ENCODE peak calls at places on chromosomes 7 and 10, in nine cellular contexts. M, E, U, W, P, S, T, R and H are unnamed samples.

GRCh38 chr7:47979145-47979831 is at the start of gene HUS1:
- DNase-seq in M (peak), E (peak), U (peak), W (peak), P (peak), S (peak), T (peak), R (peak), H (peak)

GRCh38 chr7:143048827-143049226 is 3.3 kb upstream of the OR6V1 start:
- DNase-seq in M (no peak), E (no peak), U (no peak), W (no peak), P (no peak), S (no peak), T (no peak), R (no peak), H (no peak)

GRCh38 chr10:86670290-86670811 is 2.0 kb downstream of the LDB3 start:
- DNase-seq in M (no peak), E (no peak), U (no peak), W (no peak), P (no peak), S (no peak), T (no peak), R (no peak), H (no peak)

GRCh38 chr7:74174606-74175082 is 488 bp downstream of the EIF4H start:
- DNase-seq in M (peak), E (no peak), U (peak), W (no peak), P (peak), S (peak), T (peak), R (peak), H (no peak)

GRCh38 chr7:80257751-80258150 is 123.1 kb downstream of the GNAI1 start:
- DNase-seq in M (no peak), E (no peak), U (no peak), W (no peak), P (no peak), S (no peak), T (no peak), R (no peak), H (no peak)

GRCh38 chr7:128446306-128446705 is 9.4 kb upstream of the HILPDA start:
- DNase-seq in M (no peak), E (no peak), U (peak), W (no peak), P (no peak), S (no peak), T (no peak), R (no peak), H (peak)

GRCh38 chr10:132699411-132700167 is 86.4 kb downstream of the NKX6-2 start:
- DNase-seq in M (no peak), E (no peak), U (no peak), W (no peak), P (no peak), S (no peak), T (no peak), R (no peak), H (no peak)

GRCh38 chr7:166370-167060 is 25.9 kb upstream of the FAM20C start:
- DNase-seq in M (no peak), E (no peak), U (no peak), W (no peak), P (no peak), S (no peak), T (no peak), R (no peak), H (no peak)

GRCh38 chr10:30705625-30706149 is 76.1 kb upstream of the LYZL2 start:
- DNase-seq in M (no peak), E (no peak), U (no peak), W (no peak), P (no peak), S (no peak), T (peak), R (no peak), H (no peak)

GRCh38 chr10:184911-185310 is 49.7 kb downstream of the ZMYND11 start:
- DNase-seq in M (no peak), E (no peak), U (no peak), W (no peak), P (no peak), S (no peak), T (no peak), R (no peak), H (no peak)

GRCh38 chr10:5858811-5859210 is 30.9 kb downstream of the ANKRD16 start:
- DNase-seq in M (no peak), E (no peak), U (no peak), W (no peak), P (no peak), S (no peak), T (no peak), R (no peak), H (peak)